ENCODE peak calls at places on chromosomes 3 and 15, in seven cellular contexts. P is lower leg skin, E is endothelial cell, Z is H9, C is nephron progenitor cell, I is fibroblast of pulmonary artery, F is RWPE1. T is an unnamed sample.

GRCh38 chr3:47421741-47422649 is 41.2 kb downstream of the PTPN23 start:
- DNase-seq in Z (no peak), E (no peak), F (no peak), I (peak), C (no peak), P (no peak), T (no peak)

GRCh38 chr15:75233504-75234190 is 24.5 kb upstream of the GOLGA6C start:
- DNase-seq in C (no peak), F (no peak), E (no peak), I (no peak), Z (no peak), P (no peak), T (no peak)

GRCh38 chr3:162945626-162946025 is 1449.0 kb downstream of the OTOL1 start:
- DNase-seq in I (no peak), P (no peak), F (no peak), E (no peak), Z (no peak), C (no peak), T (no peak)

GRCh38 chr3:73056365-73057150 is 4.9 kb upstream of the EBLN2 start:
- DNase-seq in F (peak), P (no peak), I (peak), Z (no peak), E (no peak), C (no peak), T (peak)

GRCh38 chr3:104069114-104069513 is 1297.6 kb upstream of the ALCAM start:
- DNase-seq in Z (no peak), C (no peak), F (peak), I (no peak), E (no peak), P (no peak), T (no peak)

GRCh38 chr3:39156421-39156820 is 3.0 kb upstream of the CSRNP1 start:
- DNase-seq in E (no peak), Z (no peak), C (no peak), I (no peak), F (no peak), P (no peak), T (no peak)

GRCh38 chr3:172939651-172940293 is 189.2 kb downstream of the ECT2 start:
- DNase-seq in I (peak), F (no peak), E (no peak), C (no peak), P (no peak), Z (no peak), T (no peak)

GRCh38 chr15:50119063-50119700 is at the start of gene ATP8B4:
- DNase-seq in F (no peak), Z (peak), P (no peak), I (no peak), E (peak), C (no peak), T (no peak)

GRCh38 chr3:122227036-122227781 is 43.7 kb downstream of the CASR start:
- DNase-seq in C (no peak), F (no peak), Z (no peak), I (no peak), P (no peak), E (no peak), T (no peak)

GRCh38 chr3:48187579-48188265 is 495 bp downstream of the CDC25A start:
- DNase-seq in F (peak), Z (peak), P (no peak), E (peak), I (peak), C (peak), T (no peak)

GRCh38 chr3:45002680-45003079 is 23.4 kb upstream of the CLEC3B start:
- DNase-seq in Z (no peak), C (no peak), I (no peak), E (no peak), F (no peak), P (no peak), T (no peak)

GRCh38 chr15:22980189-22981136 is at the start of gene CYFIP1:
- DNase-seq in Z (peak), I (peak), E (peak), C (peak), P (peak), F (peak), T (peak)

GRCh38 chr3:43770426-43771103 is 79.8 kb downstream of the ABHD5 start:
- DNase-seq in C (no peak), I (peak), Z (no peak), P (peak), E (no peak), F (no peak), T (no peak)

GRCh38 chr3:46276497-46277099 is 34.3 kb downstream of the CCR3 start:
- DNase-seq in I (peak), F (peak), E (peak), P (peak), Z (peak), C (peak), T (no peak)

DNA sequence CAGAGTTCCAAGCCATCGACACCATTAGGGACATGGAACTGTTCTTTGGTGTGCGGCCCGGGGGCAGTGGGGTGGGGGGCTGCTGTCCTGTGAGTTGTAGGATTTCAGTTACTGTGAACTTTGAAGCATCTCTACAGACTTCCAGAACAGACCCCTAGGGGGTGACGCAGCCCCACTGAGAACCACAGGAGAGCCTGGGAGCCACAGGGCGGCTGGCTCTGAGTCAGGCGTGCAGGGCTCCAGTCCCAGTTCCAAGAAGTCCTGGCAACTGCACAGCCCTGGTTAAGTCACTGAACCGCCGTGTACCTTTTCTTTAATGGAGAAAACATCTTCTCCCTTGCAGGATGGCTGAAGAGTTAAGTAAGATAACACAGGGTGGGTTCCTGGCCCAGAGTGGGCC is 23.5 kb upstream of the LRTM1 start:
- DNase-seq in I (peak), P (peak), E (peak), F (peak), C (peak), Z (peak), T (peak)
- TF ChIP-seq CTCF in I (peak), P (no peak), E (peak), F (peak), C (peak), Z (peak), T (peak)

DNA sequence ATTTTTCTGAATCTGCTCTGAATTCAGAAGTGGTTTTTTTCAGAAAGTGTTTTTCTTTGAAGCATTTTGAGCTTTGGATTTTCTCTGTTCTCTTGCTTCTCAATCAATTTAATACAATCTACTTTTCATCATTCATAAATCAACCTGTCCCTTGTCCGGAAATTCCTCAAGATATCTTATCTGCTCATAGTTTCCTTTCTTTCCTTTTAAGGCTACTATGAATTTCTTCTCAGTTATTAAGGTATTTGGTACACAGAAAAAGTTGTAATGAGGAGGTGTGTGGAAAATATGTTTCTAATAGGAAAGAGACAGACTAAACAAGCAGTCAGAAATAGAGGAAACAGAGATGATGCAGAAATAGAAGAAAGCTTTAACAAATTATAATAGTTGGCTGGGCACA is 14.4 kb downstream of the CGGBP1 start:
- DNase-seq in I (no peak), C (no peak), F (no peak), E (no peak), P (no peak), Z (no peak), T (no peak)
- TF ChIP-seq CTCF in I (no peak), C (no peak), F (no peak), E (no peak), P (no peak), Z (no peak), T (no peak)

DNA sequence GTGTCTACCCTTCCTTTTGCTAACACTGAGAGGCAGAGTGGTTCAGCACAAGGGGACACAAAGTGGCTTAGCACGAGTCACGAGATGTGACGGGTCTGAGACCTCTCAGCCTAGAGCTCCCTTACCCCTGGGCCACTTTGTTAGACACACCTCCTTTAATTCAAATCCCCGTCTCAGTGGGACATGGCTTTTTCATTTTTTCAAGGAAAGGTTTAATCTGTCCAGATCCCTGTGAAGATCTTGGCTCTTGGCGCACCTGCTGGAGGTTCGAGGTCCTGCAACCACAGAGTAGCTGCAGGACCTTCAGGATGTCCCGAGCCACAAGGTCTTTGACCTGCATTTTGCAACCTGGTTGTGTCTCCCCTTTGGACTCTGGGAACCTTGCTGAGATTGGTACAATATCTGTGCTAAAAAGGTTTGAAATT is 52.0 kb downstream of the LPP start:
- DNase-seq in C (no peak), I (no peak), Z (peak), E (peak), P (no peak), F (no peak), T (no peak)
- TF ChIP-seq CTCF in C (no peak), I (no peak), Z (peak), E (peak), P (no peak), F (no peak), T (no peak)

GRCh38 chr3:188687389-188687788 is 484.4 kb upstream of the TPRG1 start:
- DNase-seq in I (peak), Z (peak), C (no peak), F (no peak), E (peak), P (no peak), T (no peak)
- TF ChIP-seq CTCF in I (peak), Z (peak), C (no peak), F (no peak), E (no peak), P (no peak), T (peak)

DNA sequence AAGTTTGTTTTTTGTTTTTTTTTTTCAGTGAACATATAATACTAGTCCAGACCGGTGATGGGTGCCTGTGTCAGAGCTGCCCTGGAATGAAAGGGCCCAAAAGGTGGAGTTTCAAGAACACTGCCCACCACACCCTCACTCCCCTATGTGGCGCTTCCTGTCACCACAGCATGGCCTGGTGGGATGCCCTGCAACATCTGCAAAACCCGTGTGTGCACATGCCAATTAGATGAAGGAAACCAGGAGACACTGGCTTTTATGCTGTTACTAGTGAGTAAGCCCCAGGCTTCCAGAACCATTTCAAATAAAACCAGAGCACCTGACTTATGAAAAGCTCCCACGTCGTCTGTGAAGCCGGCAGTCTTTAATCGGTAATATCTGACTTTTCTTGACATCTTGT is 6.6 kb downstream of the CFAP92 start:
- DNase-seq in F (no peak), Z (no peak), P (no peak), I (no peak), E (no peak), C (no peak), T (no peak)
- TF ChIP-seq CTCF in F (no peak), Z (no peak), P (no peak), I (no peak), E (no peak), C (no peak), T (no peak)

GRCh38 chr3:12603969-12604368 is 47.1 kb downstream of the MKRN2 start:
- DNase-seq in P (no peak), E (no peak), C (no peak), F (no peak), Z (no peak), I (no peak), T (no peak)

GRCh38 chr3:12598890-12599289 is 42.0 kb downstream of the MKRN2 start:
- DNase-seq in E (no peak), F (no peak), P (no peak), Z (no peak), C (no peak), I (no peak), T (no peak)

DNA sequence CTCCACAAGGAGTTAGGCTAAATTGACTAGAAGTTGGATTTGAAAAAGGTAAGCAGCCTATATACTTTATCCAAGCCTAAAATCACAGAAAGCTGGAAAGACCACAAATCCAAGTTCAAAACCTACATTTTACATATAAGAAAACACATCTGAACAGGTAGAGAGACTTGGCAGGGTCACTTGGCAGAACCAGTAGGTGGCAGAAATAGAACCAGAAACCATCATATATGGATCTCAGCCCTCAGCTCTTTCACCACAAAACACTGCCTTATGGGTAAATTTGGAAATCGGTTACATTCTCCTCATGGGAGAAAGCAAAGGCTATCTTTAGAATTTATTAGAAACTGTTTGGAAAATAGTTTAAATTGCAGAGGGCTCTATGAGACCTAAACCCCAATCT is 44.2 kb downstream of the MKRN2 start:
- DNase-seq in F (no peak), P (no peak), E (no peak), I (peak), Z (no peak), C (no peak), T (no peak)
- TF ChIP-seq CTCF in F (no peak), P (no peak), E (no peak), I (peak), Z (peak), C (no peak), T (peak)

GRCh38 chr3:22371592-22372291 is 620.7 kb upstream of the ZNF385D start:
- DNase-seq in Z (peak), C (peak), E (peak), P (no peak), F (no peak), I (no peak), T (no peak)

GRCh38 chr3:22373827-22374226 is 622.8 kb upstream of the ZNF385D start:
- DNase-seq in E (no peak), Z (no peak), C (no peak), P (no peak), I (no peak), F (no peak), T (no peak)

GRCh38 chr3:22372292-22372949 is 621.4 kb upstream of the ZNF385D start:
- DNase-seq in I (no peak), C (peak), P (no peak), F (no peak), E (peak), Z (peak), T (no peak)

GRCh38 chr3:22371036-22371435 is 620.0 kb upstream of the ZNF385D start:
- DNase-seq in E (no peak), Z (no peak), C (no peak), P (no peak), I (no peak), F (no peak), T (no peak)

GRCh38 chr3:22373182-22373581 is 622.2 kb upstream of the ZNF385D start:
- DNase-seq in P (no peak), I (no peak), Z (no peak), F (no peak), E (no peak), C (no peak), T (no peak)
- TF ChIP-seq CTCF in P (no peak), I (no peak), Z (no peak), F (no peak), E (no peak), C (no peak), T (no peak)

GRCh38 chr3:37973250-37974054 is 17.1 kb upstream of the VILL start:
- DNase-seq in I (no peak), P (no peak), C (no peak), Z (no peak), F (no peak), E (no peak), T (no peak)

GRCh38 chr3:37974121-37974927 is 16.3 kb upstream of the VILL start:
- DNase-seq in Z (peak), E (peak), I (peak), F (peak), P (no peak), C (peak), T (no peak)

GRCh38 chr3:37971467-37971866 is 19.1 kb upstream of the VILL start:
- DNase-seq in E (no peak), I (no peak), P (no peak), Z (no peak), F (no peak), C (no peak), T (no peak)

GRCh38 chr3:37970802-37971201 is 19.8 kb upstream of the VILL start:
- DNase-seq in C (no peak), I (no peak), Z (no peak), F (no peak), E (no peak), P (no peak), T (no peak)

GRCh38 chr3:37974928-37975223 is 15.7 kb upstream of the VILL start:
- DNase-seq in Z (no peak), I (no peak), E (no peak), C (no peak), F (no peak), P (no peak), T (no peak)
- TF ChIP-seq CTCF in Z (no peak), I (no peak), E (peak), C (no peak), F (peak), P (no peak), T (no peak)

DNA sequence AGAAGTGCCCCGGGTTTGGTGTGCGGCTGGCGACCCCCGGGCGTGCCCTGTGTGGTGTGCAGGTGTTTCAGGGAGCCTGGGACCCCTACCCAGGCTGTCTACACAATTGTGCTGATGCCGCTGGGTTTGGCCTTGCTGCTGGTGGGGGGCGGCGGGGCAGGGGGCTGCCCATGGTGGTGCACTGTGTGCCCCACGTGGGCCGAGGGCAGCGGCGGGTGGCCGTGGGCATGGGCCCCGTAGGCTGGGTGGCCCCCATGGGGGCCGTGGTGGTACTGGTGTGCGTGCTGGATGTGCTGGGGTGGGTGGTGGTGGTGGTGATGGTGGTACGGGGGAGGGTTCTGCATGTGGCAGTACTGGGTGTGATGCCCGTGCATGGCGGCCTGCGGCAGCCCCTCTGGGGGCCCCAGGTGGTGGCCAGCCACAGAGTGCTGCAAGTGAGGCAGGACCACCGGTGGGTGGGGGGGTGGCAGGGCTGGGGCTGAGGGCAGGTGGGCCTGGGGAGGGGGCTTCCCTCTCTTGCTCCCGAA is 59.6 kb upstream of the RPL32 start:
- DNase-seq in E (no peak), C (no peak), F (no peak), Z (no peak), P (no peak), I (no peak), T (no peak)
- TF ChIP-seq CTCF in E (no peak), C (no peak), F (no peak), Z (no peak), P (no peak), I (no peak), T (no peak)